ENCODE peak calls at places on chromosomes 6 and 20, in four cellular contexts. One of them, this sample, is unnamed.

GRCh38 chr6:4582506-4582905 is 193.7 kb upstream of the CDYL start:
- DNase-seq in HepG2: no peak
- DNase-seq in HCT116: no peak
- DNase-seq in SK-N-SH: no peak
- DNase-seq in this sample: no peak

GRCh38 chr6:125888989-125889656 is 67.4 kb upstream of the HINT3 start:
- DNase-seq in HepG2: peak
- DNase-seq in HCT116: peak
- DNase-seq in SK-N-SH: no peak
- DNase-seq in this sample: peak

GRCh38 chr6:20684474-20684873 is 150.2 kb downstream of the CDKAL1 start:
- DNase-seq in HepG2: no peak
- DNase-seq in HCT116: no peak
- DNase-seq in SK-N-SH: no peak
- DNase-seq in this sample: no peak

GRCh38 chr20:53606364-53606985 is 12.8 kb upstream of the ZNF217 start:
- DNase-seq in HepG2: peak
- DNase-seq in HCT116: no peak
- DNase-seq in SK-N-SH: no peak
- DNase-seq in this sample: no peak

GRCh38 chr6:119449253-119450156 is 99.9 kb upstream of the MAN1A1 start:
- DNase-seq in HepG2: no peak
- DNase-seq in HCT116: no peak
- DNase-seq in SK-N-SH: no peak
- DNase-seq in this sample: no peak

GRCh38 chr6:75204959-75205775 is 686 bp downstream of the COL12A1 start:
- DNase-seq in HepG2: no peak
- DNase-seq in HCT116: no peak
- DNase-seq in SK-N-SH: peak
- DNase-seq in this sample: no peak

GRCh38 chr6:4441981-4442434 is 306.6 kb upstream of the ECI2 start:
- DNase-seq in HepG2: no peak
- DNase-seq in HCT116: no peak
- DNase-seq in SK-N-SH: no peak
- DNase-seq in this sample: no peak

GRCh38 chr20:35001596-35002362 is 46.1 kb downstream of the MYH7B start:
- DNase-seq in HepG2: no peak
- DNase-seq in HCT116: no peak
- DNase-seq in SK-N-SH: peak
- DNase-seq in this sample: no peak

GRCh38 chr6:21151178-21151956 is 442.2 kb upstream of the SOX4 start:
- DNase-seq in HepG2: peak
- DNase-seq in HCT116: no peak
- DNase-seq in SK-N-SH: no peak
- DNase-seq in this sample: no peak

GRCh38 chr6:153043719-153044118 is 41.2 kb upstream of the MTRF1L start:
- DNase-seq in HepG2: no peak
- DNase-seq in HCT116: no peak
- DNase-seq in SK-N-SH: no peak
- DNase-seq in this sample: no peak

GRCh38 chr20:54340206-54340605 is 132.3 kb downstream of the PFDN4 start:
- DNase-seq in HepG2: peak
- DNase-seq in HCT116: no peak
- DNase-seq in SK-N-SH: no peak
- DNase-seq in this sample: no peak

GRCh38 chr6:5713519-5713918 is 293.2 kb downstream of the NRN1 start:
- DNase-seq in HepG2: peak
- DNase-seq in HCT116: no peak
- DNase-seq in SK-N-SH: no peak
- DNase-seq in this sample: no peak

GRCh38 chr6:167113935-167114910 is 8.7 kb upstream of the CCR6 start:
- DNase-seq in HepG2: no peak
- DNase-seq in HCT116: no peak
- DNase-seq in SK-N-SH: peak
- DNase-seq in this sample: no peak

GRCh38 chr6:113879186-113880096 is 22.3 kb downstream of the MARCKS start:
- DNase-seq in HepG2: peak
- DNase-seq in HCT116: peak
- DNase-seq in SK-N-SH: peak
- DNase-seq in this sample: peak

GRCh38 chr6:89886378-89887120 is 7.7 kb upstream of the GJA10 start:
- DNase-seq in HepG2: no peak
- DNase-seq in HCT116: no peak
- DNase-seq in SK-N-SH: no peak
- DNase-seq in this sample: no peak

GRCh38 chr6:137234505-137234863 is 15.3 kb upstream of the IFNGR1 start:
- DNase-seq in HepG2: no peak
- DNase-seq in HCT116: no peak
- DNase-seq in SK-N-SH: no peak
- DNase-seq in this sample: no peak

GRCh38 chr6:37785688-37786270 is 33.7 kb upstream of the ZFAND3 start:
- DNase-seq in HepG2: no peak
- DNase-seq in HCT116: no peak
- DNase-seq in SK-N-SH: no peak
- DNase-seq in this sample: no peak

GRCh38 chr6:15516378-15516777 is 146.4 kb downstream of the DTNBP1 start:
- DNase-seq in HepG2: no peak
- DNase-seq in HCT116: no peak
- DNase-seq in SK-N-SH: no peak
- DNase-seq in this sample: no peak

GRCh38 chr20:50163570-50164317 is 10.2 kb upstream of the PEDS1 start:
- DNase-seq in HepG2: peak
- DNase-seq in HCT116: no peak
- DNase-seq in SK-N-SH: no peak
- DNase-seq in this sample: no peak

GRCh38 chr20:38935967-38936407 is 9.8 kb downstream of the FAM83D start:
- DNase-seq in HepG2: no peak
- DNase-seq in HCT116: no peak
- DNase-seq in SK-N-SH: no peak
- DNase-seq in this sample: no peak

GRCh38 chr20:17225891-17226409 is 890 bp upstream of the PCSK2 start:
- DNase-seq in HepG2: no peak
- DNase-seq in HCT116: no peak
- DNase-seq in SK-N-SH: peak
- DNase-seq in this sample: no peak

GRCh38 chr6:25156123-25156522 is 123.1 kb upstream of the CARMIL1 start:
- DNase-seq in HepG2: no peak
- DNase-seq in HCT116: no peak
- DNase-seq in SK-N-SH: no peak
- DNase-seq in this sample: no peak

GRCh38 chr6:141153563-141153962 is 979.2 kb upstream of the GJE1 start:
- DNase-seq in HepG2: no peak
- DNase-seq in HCT116: no peak
- DNase-seq in SK-N-SH: no peak
- DNase-seq in this sample: no peak

GRCh38 chr20:60403105-60403741 is 445.0 kb downstream of the CDH26 start:
- DNase-seq in HepG2: no peak
- DNase-seq in HCT116: no peak
- DNase-seq in SK-N-SH: no peak
- DNase-seq in this sample: no peak

DNA sequence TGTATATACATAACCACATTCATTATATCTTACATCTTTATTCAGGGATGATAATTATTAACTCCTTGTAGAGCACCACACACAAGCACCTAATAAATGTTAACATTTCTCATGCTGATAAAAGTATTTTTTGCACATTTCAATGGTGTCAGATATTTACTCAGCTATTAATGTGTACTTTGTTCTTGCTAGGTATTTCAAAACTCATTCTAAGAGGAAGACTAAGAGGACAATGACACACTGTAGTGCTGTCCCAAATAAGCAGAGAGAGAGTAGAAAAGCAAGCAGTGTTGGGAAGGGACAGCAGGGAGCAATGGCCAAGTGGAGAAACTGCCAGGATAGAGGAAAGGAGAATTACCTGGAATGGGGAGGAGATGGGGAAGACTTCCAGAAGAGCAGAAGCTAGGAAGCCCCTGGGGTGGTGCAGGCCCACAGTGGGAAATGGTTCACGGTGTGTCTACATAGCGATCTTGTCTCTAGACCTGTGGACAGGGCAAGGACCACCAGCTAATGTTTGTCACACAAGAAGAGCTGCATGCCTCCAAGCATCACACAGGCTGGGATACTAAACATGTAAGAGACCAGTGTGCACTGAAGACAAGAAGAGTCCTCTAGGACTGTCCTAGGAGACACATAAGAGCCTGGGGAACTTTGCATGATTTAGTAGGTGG is 55.3 kb downstream of the RARS2 start:
- DNase-seq in HepG2: peak
- DNase-seq in HCT116: no peak
- DNase-seq in SK-N-SH: no peak
- DNase-seq in this sample: no peak
- H3K4me2 ChIP-seq in HepG2: peak
- H3K4me2 ChIP-seq in HCT116: no peak
- H3K4me2 ChIP-seq in SK-N-SH: no peak
- H3K4me2 ChIP-seq in this sample: no peak

DNA sequence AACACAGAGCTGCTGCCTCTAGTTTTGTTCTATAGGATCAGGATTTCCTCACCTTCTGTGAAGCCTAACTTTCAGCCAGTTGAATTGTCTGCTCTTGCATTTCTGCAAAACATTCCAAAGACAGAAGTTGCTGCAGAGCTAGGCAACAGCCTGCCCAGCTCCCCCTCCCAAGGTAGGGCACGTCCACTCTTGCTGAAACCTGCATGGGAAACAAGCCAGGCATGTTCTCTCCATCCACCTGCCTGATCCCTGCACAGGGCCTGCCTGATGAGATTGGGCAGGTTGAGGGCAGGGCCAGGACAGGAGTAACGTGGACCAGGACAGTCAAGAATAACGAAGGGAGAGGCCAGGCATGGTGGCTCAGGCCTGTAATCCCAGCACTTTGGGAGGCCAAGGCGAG is 58.9 kb upstream of the NAA20 start:
- DNase-seq in HepG2: no peak
- DNase-seq in HCT116: no peak
- DNase-seq in SK-N-SH: no peak
- DNase-seq in this sample: no peak
- TF ChIP-seq ELF1 in HepG2: no peak
- TF ChIP-seq ELF1 in HCT116: no peak
- TF ChIP-seq ELF1 in SK-N-SH: no peak
- TF ChIP-seq ELF1 in this sample: no peak

GRCh38 chr6:7058250-7058923 is 49.4 kb upstream of the RREB1 start:
- DNase-seq in HepG2: peak
- DNase-seq in HCT116: peak
- DNase-seq in SK-N-SH: no peak
- DNase-seq in this sample: peak
- H3K4me2 ChIP-seq in HepG2: peak
- H3K4me2 ChIP-seq in HCT116: peak
- H3K4me2 ChIP-seq in SK-N-SH: no peak
- H3K4me2 ChIP-seq in this sample: peak

DNA sequence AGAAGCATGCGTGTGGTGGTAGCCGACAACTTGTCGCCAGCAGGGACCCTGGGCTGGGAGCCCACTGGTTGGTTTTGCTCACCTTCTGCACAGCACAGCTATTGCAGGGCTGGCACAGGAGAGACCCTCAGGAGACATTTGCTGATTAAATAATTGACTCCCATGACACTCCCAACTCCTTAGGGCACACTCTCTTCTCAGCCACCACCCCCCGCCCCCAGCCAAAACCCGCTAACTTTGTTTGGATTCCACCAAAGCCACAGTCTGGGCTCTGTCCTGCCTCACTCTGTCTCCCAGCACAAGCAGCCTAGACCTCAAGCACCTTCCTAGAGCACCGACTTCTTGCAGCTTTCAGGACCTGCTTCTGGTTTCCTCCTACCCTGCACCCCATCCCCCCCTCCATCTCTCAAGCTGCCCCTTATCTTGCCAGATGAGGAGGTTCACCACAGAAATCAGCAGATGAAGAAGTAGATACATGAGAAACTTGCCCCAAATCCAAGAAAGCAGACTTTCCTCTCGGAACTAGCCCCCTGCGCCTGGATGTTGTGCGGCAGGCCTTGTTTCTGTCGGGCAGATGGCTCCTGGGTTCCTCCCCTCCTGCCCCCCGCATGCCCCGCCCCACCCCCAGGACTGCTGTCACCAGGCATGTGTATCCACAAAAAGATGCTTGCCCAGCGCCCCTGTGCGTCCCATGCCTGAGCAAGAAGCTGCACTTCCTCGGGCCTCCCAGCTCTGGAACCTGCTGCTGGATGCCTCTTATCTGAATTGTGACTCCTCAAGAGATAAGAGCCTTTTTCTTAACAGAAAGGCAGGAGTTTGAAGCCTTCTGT is 35.0 kb upstream of the CD93 start:
- DNase-seq in HepG2: no peak
- DNase-seq in HCT116: no peak
- DNase-seq in SK-N-SH: no peak
- DNase-seq in this sample: peak
- TF ChIP-seq ELF1 in HepG2: no peak
- TF ChIP-seq ELF1 in HCT116: no peak
- TF ChIP-seq ELF1 in SK-N-SH: no peak
- TF ChIP-seq ELF1 in this sample: no peak

DNA sequence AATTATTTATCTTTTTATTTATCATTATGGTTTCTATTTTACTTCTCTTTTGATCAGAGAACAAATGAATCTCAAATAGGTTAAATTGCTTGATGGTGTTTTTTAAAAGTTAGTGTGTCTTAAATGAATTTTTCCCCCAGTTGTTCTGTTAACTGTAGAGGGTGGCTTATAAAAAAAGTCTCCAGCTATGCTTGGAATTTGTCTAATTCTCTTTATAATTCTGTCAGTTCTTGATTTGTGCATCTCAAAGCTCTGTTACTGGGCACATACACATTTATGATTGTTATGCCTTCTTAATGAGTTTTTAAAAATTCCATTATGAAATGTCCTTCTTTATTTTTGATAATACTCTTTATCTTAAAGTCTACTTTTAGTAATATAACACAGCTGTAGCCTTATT is 58.0 kb downstream of the LIN28B start:
- DNase-seq in HepG2: no peak
- DNase-seq in HCT116: no peak
- DNase-seq in SK-N-SH: no peak
- DNase-seq in this sample: no peak
- H3K4me2 ChIP-seq in HepG2: no peak
- H3K4me2 ChIP-seq in HCT116: no peak
- H3K4me2 ChIP-seq in SK-N-SH: peak
- H3K4me2 ChIP-seq in this sample: no peak